ENCODE peak calls at places on chromosomes 6 and 20, in six cellular contexts. P is left ventricle myocardium superior; T is HT1080; Z is HS-27A; N is stimulated activated CD4-positive, alpha-beta T cell treated with anti-CD3 and anti-CD28 coated beads, Interleukin-12 subunit alpha, Interleukin-12 subunit beta, amount 100 ng/mL, for 24 hours; I is SW480. X is an unnamed sample.

GRCh38 chr20:48921883-48922867 is 664 bp downstream of the ARFGEF2 start:
- DNase-seq in N (no peak), Z (no peak), P (no peak), I (peak; percentile 85), T (peak; percentile 36), X (peak; percentile 72)

GRCh38 chr6:74603676-74604075 is 602.2 kb downstream of the COL12A1 start:
- DNase-seq in N (no peak), P (no peak), Z (no peak), I (no peak), T (no peak), X (no peak)

GRCh38 chr6:30611150-30611855 is 5.7 kb downstream of the PPP1R10 start:
- DNase-seq in N (no peak), T (no peak), I (no peak), Z (no peak), P (no peak), X (no peak)

GRCh38 chr20:49584418-49585382 is 16.8 kb upstream of the PTGIS start:
- DNase-seq in I (peak; percentile 66), N (no peak), Z (no peak), P (peak; percentile 52), T (no peak), X (no peak)

GRCh38 chr6:143677891-143678737 is at the start of gene PHACTR2:
- DNase-seq in P (peak; percentile 85), N (peak; percentile 20), T (peak; percentile 52), I (peak; percentile 55), Z (peak; percentile 64), X (peak; percentile 84)

GRCh38 chr6:33375143-33375649 is 16.4 kb upstream of the KIFC1 start:
- DNase-seq in N (no peak), T (peak; percentile 61), I (no peak), P (peak; percentile 60), Z (peak; percentile 30), X (peak; percentile 73)

GRCh38 chr6:150451767-150452641 is 83.2 kb downstream of the IYD start:
- DNase-seq in I (no peak), P (no peak), N (no peak), T (no peak), Z (no peak), X (no peak)

GRCh38 chr6:26172496-26172958 is 85.3 kb downstream of the HFE start:
- DNase-seq in T (peak; percentile 44), N (no peak), I (peak; percentile 55), P (no peak), Z (no peak), X (peak; percentile 79)

GRCh38 chr20:43731469-43731868 is 4.7 kb upstream of the GTSF1L start:
- DNase-seq in Z (no peak), T (peak; percentile 60), P (no peak), N (no peak), I (no peak), X (no peak)

GRCh38 chr20:57698191-57698866 is 11.5 kb downstream of the PMEPA1 start:
- DNase-seq in T (peak; percentile 100), Z (peak; percentile 94), N (peak; percentile 46), I (peak; percentile 100), P (no peak), X (no peak)

GRCh38 chr20:18056174-18057105 is 1.3 kb downstream of the OVOL2 start:
- DNase-seq in P (no peak), I (peak; percentile 71), Z (no peak), N (no peak), T (no peak), X (no peak)

GRCh38 chr6:112482373-112482772 is 135.2 kb downstream of the RFPL4B start:
- DNase-seq in I (peak; percentile 5), P (no peak), N (no peak), T (no peak), Z (no peak), X (no peak)

GRCh38 chr20:8424986-8425385 is 292.9 kb downstream of the PLCB1 start:
- DNase-seq in T (no peak), N (no peak), Z (no peak), P (no peak), I (no peak), X (no peak)

X was measured in OCI-M1.